ENCODE peak calls at places on chromosomes 12 and 14, in ten cellular contexts. D, L, S, K, G, W, Z, B, E and R are unnamed samples.

GRCh38 chr12:106684497-106684896 is 90.0 kb upstream of the RIC8B start:
- DNase-seq in D (no peak), L (no peak), S (no peak), K (no peak), G (no peak), W (no peak), Z (no peak), B (no peak), E (no peak), R (no peak)

GRCh38 chr14:53391631-53392030 is 238.5 kb upstream of the DDHD1 start:
- DNase-seq in D (no peak), L (no peak), S (peak), K (no peak), G (peak), W (no peak), Z (peak), B (no peak), E (peak), R (peak)

GRCh38 chr12:6553051-6553868 is 2.6 kb downstream of the IFFO1 start:
- DNase-seq in D (no peak), L (peak), S (no peak), K (no peak), G (peak), W (no peak), Z (peak), B (no peak), E (no peak), R (peak)

GRCh38 chr14:60757617-60758016 is 23.1 kb downstream of the MNAT1 start:
- DNase-seq in D (no peak), L (peak), S (no peak), K (no peak), G (peak), W (no peak), Z (peak), B (no peak), E (peak), R (peak)

GRCh38 chr12:99984271-99985128 is at the start of gene ANKS1B:
- DNase-seq in D (peak), L (peak), S (peak), K (peak), G (peak), W (peak), Z (peak), B (peak), E (peak), R (peak)

GRCh38 chr12:78933014-78933413 is 68.4 kb downstream of the SYT1 start:
- DNase-seq in D (no peak), L (no peak), S (no peak), K (no peak), G (no peak), W (no peak), Z (no peak), B (no peak), E (no peak), R (no peak)

GRCh38 chr12:92828565-92828964 is 100.5 kb downstream of the EEA1 start:
- DNase-seq in D (no peak), L (no peak), S (no peak), K (no peak), G (no peak), W (no peak), Z (no peak), B (no peak), E (no peak), R (no peak)

GRCh38 chr12:59973515-59973914 is 377.7 kb downstream of the SLC16A7 start:
- DNase-seq in D (no peak), L (no peak), S (no peak), K (no peak), G (peak), W (no peak), Z (peak), B (no peak), E (peak), R (peak)

GRCh38 chr14:90642239-90642717 is 174.0 kb downstream of the TTC7B start:
- DNase-seq in D (no peak), L (no peak), S (no peak), K (no peak), G (peak), W (no peak), Z (peak), B (no peak), E (no peak), R (peak)

GRCh38 chr14:67004521-67004920 is 184.7 kb upstream of the GARIN2 start:
- DNase-seq in D (no peak), L (no peak), S (no peak), K (no peak), G (no peak), W (no peak), Z (no peak), B (no peak), E (no peak), R (peak)

GRCh38 chr12:570949-571794 is 92.1 kb downstream of the NINJ2 start:
- DNase-seq in D (no peak), L (peak), S (peak), K (no peak), G (peak), W (peak), Z (peak), B (no peak), E (peak), R (peak)

GRCh38 chr12:119061208-119061796 is 80.0 kb downstream of the SRRM4 start:
- DNase-seq in D (no peak), L (peak), S (no peak), K (peak), G (peak), W (peak), Z (peak), B (peak), E (peak), R (peak)